ENCODE peak calls at places on chromosomes 7 and 10, in four cellular contexts. Z, O, S and K are unnamed samples.

GRCh38 chr10:132750936-132751335 is 35.0 kb downstream of the NKX6-2 start:
- DNase-seq in Z (no peak), O (no peak), S (no peak), K (no peak)

GRCh38 chr7:130901209-130901783 is 167.3 kb upstream of the KLF14 start:
- DNase-seq in Z (no peak), O (no peak), S (no peak), K (no peak)

GRCh38 chr10:16929067-16929466 is 111.8 kb upstream of the RSU1 start:
- DNase-seq in Z (no peak), O (no peak), S (no peak), K (no peak)

GRCh38 chr10:124296121-124296812 is 122.5 kb downstream of the OAT start:
- DNase-seq in Z (no peak), O (no peak), S (no peak), K (no peak)

GRCh38 chr7:134443396-134444070 is 15.4 kb downstream of the AKR1B1 start:
- DNase-seq in Z (no peak), O (no peak), S (no peak), K (no peak)

GRCh38 chr7:97635622-97636021 is 96.3 kb upstream of the TAC1 start:
- DNase-seq in Z (no peak), O (no peak), S (no peak), K (no peak)

GRCh38 chr7:66631471-66631870 is 2.8 kb downstream of the KCTD7 start:
- DNase-seq in Z (no peak), O (no peak), S (no peak), K (no peak)

GRCh38 chr10:58856508-58857240 is 319.8 kb upstream of the PHYHIPL start:
- DNase-seq in Z (no peak), O (no peak), S (no peak), K (no peak)

GRCh38 chr7:29017666-29018065 is 59.5 kb upstream of the TRIL start:
- DNase-seq in Z (no peak), O (no peak), S (no peak), K (no peak)

GRCh38 chr10:131231965-131232541 is 79.5 kb downstream of the TCERG1L start:
- DNase-seq in Z (no peak), O (no peak), S (no peak), K (no peak)

GRCh38 chr7:46244752-46245151 is 323.7 kb upstream of the IGFBP3 start:
- DNase-seq in Z (no peak), O (no peak), S (no peak), K (no peak)

GRCh38 chr10:110138197-110138812 is 69.1 kb upstream of the MXI1 start:
- DNase-seq in Z (no peak), O (no peak), S (no peak), K (no peak)

GRCh38 chr10:130333185-130333584 is 197.0 kb downstream of the GLRX3 start:
- DNase-seq in Z (no peak), O (no peak), S (no peak), K (no peak)